ENCODE peak calls at places on chromosomes 1 and 21, in ten cellular contexts. U, W, P, T, G, K, J, B, N and M are unnamed samples.

GRCh38 chr1:236699366-236699765 is 13.1 kb downstream of the ACTN2 start:
- DNase-seq in U (no peak), W (no peak), P (no peak), T (no peak), G (no peak), K (no peak), J (no peak), B (no peak), N (no peak), M (no peak)

GRCh38 chr1:170620164-170620563 is 43.8 kb upstream of the PRRX1 start:
- DNase-seq in U (no peak), W (no peak), P (no peak), T (no peak), G (no peak), K (no peak), J (no peak), B (no peak), N (no peak), M (no peak)

GRCh38 chr21:29939859-29940245 is at the start of gene GRIK1:
- DNase-seq in U (peak; percentile 16), W (no peak), P (no peak), T (no peak), G (peak; percentile 53), K (no peak), J (peak; percentile 60), B (no peak), N (no peak), M (no peak)

GRCh38 chr1:230109066-230109465 is 42.0 kb downstream of the GALNT2 start:
- DNase-seq in U (no peak), W (no peak), P (no peak), T (no peak), G (no peak), K (no peak), J (no peak), B (no peak), N (no peak), M (no peak)

GRCh38 chr1:199682081-199682480 is 345.4 kb upstream of the NR5A2 start:
- DNase-seq in U (no peak), W (no peak), P (no peak), T (no peak), G (no peak), K (no peak), J (no peak), B (no peak), N (no peak), M (no peak)

GRCh38 chr1:234434706-234435105 is 44.3 kb downstream of the TARBP1 start:
- DNase-seq in U (no peak), W (no peak), P (no peak), T (no peak), G (no peak), K (no peak), J (no peak), B (no peak), N (no peak), M (no peak)

GRCh38 chr1:232853994-232854532 is 48.8 kb downstream of the MAP10 start:
- DNase-seq in U (peak; percentile 55), W (no peak), P (peak; percentile 81), T (no peak), G (no peak), K (no peak), J (no peak), B (no peak), N (no peak), M (no peak)

GRCh38 chr1:64864018-64864945 is 102.1 kb downstream of the JAK1 start:
- DNase-seq in U (peak; percentile 3), W (peak; percentile 65), P (peak; percentile 84), T (no peak), G (peak; percentile 89), K (no peak), J (no peak), B (peak; percentile 46), N (peak; percentile 94), M (no peak)

GRCh38 chr21:20388400-20388799 is 609.8 kb upstream of the NCAM2 start:
- DNase-seq in U (no peak), W (no peak), P (no peak), T (no peak), G (no peak), K (no peak), J (peak; percentile 9), B (no peak), N (no peak), M (no peak)

GRCh38 chr1:29964718-29965533 is 728.6 kb downstream of the PTPRU start:
- DNase-seq in U (no peak), W (no peak), P (no peak), T (no peak), G (no peak), K (no peak), J (no peak), B (no peak), N (no peak), M (peak; percentile 46)

GRCh38 chr1:5456090-5456789 is 536.0 kb downstream of the NPHP4 start:
- DNase-seq in U (no peak), W (no peak), P (no peak), T (no peak), G (no peak), K (peak; percentile 74), J (no peak), B (no peak), N (no peak), M (no peak)

GRCh38 chr21:34351786-34352241 is 12.0 kb upstream of the KCNE2 start:
- DNase-seq in U (peak; percentile 41), W (no peak), P (peak; percentile 61), T (peak; percentile 80), G (no peak), K (peak; percentile 66), J (peak; percentile 79), B (no peak), N (peak; percentile 70), M (peak; percentile 50)

GRCh38 chr1:56418047-56418680 is 161.2 kb downstream of the PLPP3 start:
- DNase-seq in U (no peak), W (no peak), P (no peak), T (no peak), G (no peak), K (no peak), J (no peak), B (no peak), N (no peak), M (no peak)

GRCh38 chr1:232335751-232336274 is 294.1 kb downstream of the SIPA1L2 start:
- DNase-seq in U (no peak), W (no peak), P (no peak), T (no peak), G (peak; percentile 39), K (no peak), J (no peak), B (no peak), N (no peak), M (no peak)

GRCh38 chr1:40868051-40868723 is 6.0 kb upstream of the CITED4 start:
- DNase-seq in U (peak; percentile 59), W (no peak), P (peak; percentile 87), T (peak; percentile 87), G (no peak), K (no peak), J (no peak), B (no peak), N (no peak), M (no peak)

GRCh38 chr1:236100799-236101198 is 35.9 kb upstream of the NID1 start:
- DNase-seq in U (no peak), W (no peak), P (no peak), T (no peak), G (no peak), K (no peak), J (no peak), B (no peak), N (no peak), M (no peak)

GRCh38 chr1:153532769-153533599 is 2.8 kb downstream of the S100A6 start:
- DNase-seq in U (peak; percentile 90), W (peak; percentile 95), P (peak; percentile 87), T (peak; percentile 72), G (peak; percentile 96), K (no peak), J (peak; percentile 95), B (peak; percentile 92), N (peak; percentile 79), M (peak; percentile 93)
- TF ChIP-seq CTCF in U (peak; percentile 88), W (peak; percentile 67), P (peak; percentile 96), T (peak; percentile 90), G (peak; percentile 72), K (peak; percentile 62), J (peak; percentile 97), B (peak; percentile 94), N (peak; percentile 67), M (peak; percentile 71)

GRCh38 chr1:228784191-228784590 is 48.9 kb downstream of the RHOU start:
- DNase-seq in U (no peak), W (no peak), P (no peak), T (no peak), G (no peak), K (no peak), J (no peak), B (no peak), N (no peak), M (no peak)
- H3K27ac ChIP-seq in U (no peak overlapping the region), W (no peak overlapping the region), P (no peak overlapping the region), T (no peak overlapping the region), G (no peak overlapping the region), K (no peak overlapping the region), J (no peak overlapping the region), B (no peak overlapping the region), N (no peak overlapping the region), M (no peak overlapping the region)

DNA sequence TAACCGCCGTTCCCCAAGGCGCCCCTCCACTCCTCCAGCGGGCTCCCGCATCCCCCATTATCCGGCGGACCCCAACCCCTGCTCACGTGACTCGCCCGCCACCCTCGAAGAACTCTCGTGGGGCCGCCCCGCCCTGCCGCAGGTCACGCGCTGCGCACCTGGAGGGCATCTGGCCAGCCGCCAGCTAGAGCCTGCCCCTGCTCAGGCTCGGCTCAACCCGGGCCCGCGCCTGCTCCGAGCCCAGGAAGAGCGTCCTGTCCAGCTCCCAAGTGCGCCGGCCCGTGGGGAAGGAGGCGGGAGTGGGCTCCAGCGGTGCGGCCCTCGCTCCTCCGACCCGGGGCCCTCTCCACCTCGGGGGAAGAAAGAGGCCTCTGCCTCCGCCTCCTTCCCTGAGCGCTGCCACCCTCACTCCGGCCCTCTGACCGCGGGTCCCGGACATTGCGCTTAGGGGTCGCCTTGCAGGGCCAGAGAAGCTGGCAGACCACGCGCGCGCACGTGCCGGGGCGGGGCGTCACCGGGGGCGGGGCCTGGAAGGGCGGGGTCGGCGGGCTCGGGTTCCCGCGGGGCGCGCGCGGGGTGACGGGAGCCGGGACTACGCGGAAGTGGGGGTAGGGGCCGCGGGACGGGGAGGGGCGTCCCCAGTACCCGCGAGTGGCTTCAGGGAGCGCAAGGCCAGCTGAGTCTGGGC is 28.4 kb downstream of the HMGN2 start:
- DNase-seq in U (peak; percentile 78), W (peak; percentile 78), P (peak; percentile 76), T (peak; percentile 52), G (peak; percentile 99), K (peak; percentile 97), J (peak; percentile 89), B (peak; percentile 83), N (peak; percentile 89), M (peak; percentile 90)
- TF ChIP-seq CTCF in U (no peak), W (no peak), P (peak; percentile 12), T (no peak), G (no peak), K (no peak), J (peak; percentile 3), B (no peak), N (no peak), M (peak; percentile 35)

DNA sequence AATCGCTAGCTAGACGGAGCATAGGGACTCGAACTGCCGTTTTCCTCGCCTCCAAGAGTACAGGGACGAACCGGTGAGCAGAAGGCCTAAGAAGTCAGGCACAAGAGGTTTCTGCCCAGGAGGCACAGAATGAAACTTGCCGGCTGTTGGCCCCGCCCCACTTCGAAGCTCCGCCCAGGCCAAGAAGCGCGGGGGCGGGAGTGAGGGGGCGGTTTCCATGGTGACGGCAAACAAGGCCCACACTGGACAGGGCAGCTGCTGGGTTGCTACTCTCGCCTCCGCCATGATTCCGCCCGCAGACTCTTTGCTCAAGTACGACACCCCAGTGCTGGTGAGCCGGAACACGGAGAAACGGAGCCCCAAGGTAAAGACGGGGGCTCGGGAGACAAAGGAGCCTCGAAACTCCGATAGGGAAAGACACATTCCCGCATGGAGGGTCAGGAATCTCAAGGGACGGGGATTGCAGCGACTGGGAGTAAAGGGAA is at the start of gene DNALI1:
- DNase-seq in U (peak; percentile 92), W (peak; percentile 93), P (peak; percentile 34), T (peak; percentile 44), G (peak; percentile 90), K (peak; percentile 95), J (peak; percentile 96), B (peak; percentile 89), N (no peak), M (peak; percentile 94)
- H3K27ac ChIP-seq in U (peak within 1 kb of the TSS; percentile 62), W (peak within 1 kb of the TSS; percentile 18), P (no peak within 1 kb of the TSS), T (no peak within 1 kb of the TSS), G (peak within 1 kb of the TSS; percentile 9), K (peak within 1 kb of the TSS; percentile 65), J (no peak within 1 kb of the TSS), B (peak within 1 kb of the TSS; percentile 79), N (no peak within 1 kb of the TSS), M (no peak within 1 kb of the TSS)